ENCODE peak calls at places on chromosomes 11 and 22, in seven cellular contexts. H is right cardiac atrium; B is Panc1; S is ovary; N is CD8-positive, alpha-beta T cell; K is MG63; F is lower leg skin. T is an unnamed sample.
A peak's percentile ranks its signal among the peaks of the same experiment; 100 is the strongest.

GRCh38 chr11:1387961-1388762 is 1.6 kb upstream of the BRSK2 start:
- DNase-seq in B (no peak), S (peak; percentile 26), H (no peak), N (no peak), F (no peak), K (no peak), T (no peak)

GRCh38 chr11:82194521-82194920 is 539.1 kb downstream of the FAM181B start:
- DNase-seq in N (no peak), F (no peak), B (no peak), S (no peak), H (no peak), K (no peak), T (no peak)

GRCh38 chr11:82521427-82521826 is 212.2 kb downstream of the FAM181B start:
- DNase-seq in K (no peak), F (peak; percentile 30), B (no peak), N (no peak), H (no peak), S (no peak), T (no peak)

GRCh38 chr22:36583546-36583945 is 54.6 kb upstream of the EIF3D start:
- DNase-seq in B (no peak), F (no peak), N (no peak), S (no peak), K (no peak), H (no peak), T (no peak)

GRCh38 chr22:44522526-44523170 is 24.6 kb upstream of the RTL6 start:
- DNase-seq in K (no peak), B (no peak), H (no peak), S (no peak), N (no peak), F (no peak), T (no peak)

GRCh38 chr22:20532256-20532993 is 25.0 kb downstream of the MED15 start:
- DNase-seq in N (no peak), H (no peak), F (no peak), S (no peak), K (no peak), B (no peak), T (no peak)

GRCh38 chr22:45599836-45600577 is 71.6 kb upstream of the ATXN10 start:
- DNase-seq in H (no peak), B (no peak), F (no peak), N (no peak), K (no peak), S (no peak), T (no peak)

GRCh38 chr11:92332986-92333385 is 108.4 kb downstream of the FAT3 start:
- DNase-seq in H (no peak), F (no peak), S (no peak), K (no peak), N (no peak), B (no peak), T (no peak)

GRCh38 chr11:106321601-106322000 is 244.1 kb downstream of the AASDHPPT start:
- DNase-seq in B (no peak), S (no peak), N (no peak), F (no peak), H (no peak), K (no peak), T (no peak)

GRCh38 chr11:116678887-116679286 is 93.9 kb downstream of the BUD13 start:
- DNase-seq in F (no peak), N (no peak), K (no peak), B (no peak), S (no peak), H (no peak), T (no peak)

GRCh38 chr11:99020324-99021225 is at the start of gene CNTN5:
- DNase-seq in K (peak; percentile 69), H (peak; percentile 41), F (no peak), N (no peak), S (no peak), B (no peak), T (peak; percentile 16)

GRCh38 chr22:30260276-30260675 is 6.4 kb downstream of the OSM start:
- DNase-seq in N (no peak), S (no peak), K (no peak), B (no peak), F (no peak), H (no peak), T (no peak)
- H3K4me3 ChIP-seq in N (no peak overlapping the region), S (no peak overlapping the region), K (no peak overlapping the region), B (no peak overlapping the region), F (no peak overlapping the region), H (no peak overlapping the region), T (no peak overlapping the region)

GRCh38 chr11:62508336-62509058 is 38.1 kb downstream of the AHNAK start:
- DNase-seq in K (peak; percentile 59), N (no peak), B (peak; percentile 27), S (no peak), F (peak; percentile 74), H (peak; percentile 73), T (peak; percentile 70)
- H3K4me3 ChIP-seq in K (no peak overlapping the region), N (no peak overlapping the region), B (peak overlapping the region; percentile 35), S (no peak overlapping the region), F (no peak overlapping the region), H (no peak overlapping the region), T (no peak overlapping the region)

DNA sequence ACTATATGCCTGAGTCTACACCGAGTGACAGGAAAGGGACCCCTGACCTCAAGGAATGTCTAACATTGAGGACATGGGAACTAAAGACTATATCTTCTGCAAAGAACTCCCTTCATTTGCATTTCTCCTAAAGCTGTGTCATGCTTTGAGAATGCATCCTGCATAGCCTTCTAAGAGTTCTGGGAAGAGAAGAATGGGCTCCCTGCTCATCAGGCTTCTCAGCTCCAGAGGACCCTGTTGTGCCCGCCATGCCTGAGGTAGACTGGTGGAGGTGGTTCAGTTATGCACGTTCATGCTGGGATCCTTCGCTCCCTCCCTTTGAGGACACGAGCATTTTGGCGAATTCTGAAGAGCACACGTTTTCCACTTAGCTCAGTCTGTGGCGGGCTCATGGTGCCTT is 63.3 kb downstream of the GRIK4 start:
- DNase-seq in K (no peak), N (no peak), B (no peak), H (no peak), S (no peak), F (no peak), T (no peak)
- H3K4me3 ChIP-seq in K (no peak overlapping the region), N (no peak overlapping the region), B (no peak overlapping the region), H (no peak overlapping the region), S (no peak overlapping the region), F (no peak overlapping the region), T (no peak overlapping the region)

GRCh38 chr22:30434775-30435315 is 9.3 kb downstream of the MTFP1 start:
- DNase-seq in B (no peak), N (no peak), K (no peak), S (no peak), H (no peak), F (no peak), T (no peak)
- H3K4me3 ChIP-seq in B (no peak overlapping the region), N (no peak overlapping the region), K (no peak overlapping the region), S (no peak overlapping the region), H (no peak overlapping the region), F (no peak overlapping the region), T (no peak overlapping the region)

DNA sequence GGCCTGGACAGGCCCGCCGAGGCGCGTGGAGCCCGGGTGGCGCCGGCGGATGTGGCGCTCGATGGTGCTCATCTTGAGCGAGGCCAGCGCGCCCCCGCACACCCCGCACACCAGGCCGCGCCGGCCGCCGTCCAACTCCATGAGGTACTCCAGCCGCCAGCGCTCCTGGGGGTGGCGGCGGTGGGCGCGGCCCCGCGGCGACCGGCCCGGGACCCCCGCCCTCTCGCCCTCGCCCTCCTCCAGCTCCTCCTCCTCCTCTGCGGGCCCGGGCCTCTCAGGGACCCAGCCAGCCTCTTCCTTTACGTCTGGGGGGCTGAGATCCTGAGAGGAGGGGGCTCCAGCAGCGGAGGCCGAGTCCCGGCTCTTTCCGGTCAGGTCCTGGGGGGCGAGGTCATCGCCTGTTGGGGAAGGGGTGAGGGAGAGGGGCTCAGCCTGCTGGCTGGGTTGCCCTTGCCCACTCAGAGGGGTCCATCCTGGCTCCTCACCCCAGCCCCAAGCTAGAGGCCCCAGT is 4.3 kb downstream of the ZFTA start:
- DNase-seq in F (no peak), H (peak; percentile 18), B (no peak), N (no peak), K (no peak), S (peak; percentile 71), T (no peak)
- H3K4me3 ChIP-seq in F (no peak overlapping the region), H (no peak overlapping the region), B (no peak overlapping the region), N (no peak overlapping the region), K (no peak overlapping the region), S (peak overlapping the region; percentile 52), T (no peak overlapping the region)

DNA sequence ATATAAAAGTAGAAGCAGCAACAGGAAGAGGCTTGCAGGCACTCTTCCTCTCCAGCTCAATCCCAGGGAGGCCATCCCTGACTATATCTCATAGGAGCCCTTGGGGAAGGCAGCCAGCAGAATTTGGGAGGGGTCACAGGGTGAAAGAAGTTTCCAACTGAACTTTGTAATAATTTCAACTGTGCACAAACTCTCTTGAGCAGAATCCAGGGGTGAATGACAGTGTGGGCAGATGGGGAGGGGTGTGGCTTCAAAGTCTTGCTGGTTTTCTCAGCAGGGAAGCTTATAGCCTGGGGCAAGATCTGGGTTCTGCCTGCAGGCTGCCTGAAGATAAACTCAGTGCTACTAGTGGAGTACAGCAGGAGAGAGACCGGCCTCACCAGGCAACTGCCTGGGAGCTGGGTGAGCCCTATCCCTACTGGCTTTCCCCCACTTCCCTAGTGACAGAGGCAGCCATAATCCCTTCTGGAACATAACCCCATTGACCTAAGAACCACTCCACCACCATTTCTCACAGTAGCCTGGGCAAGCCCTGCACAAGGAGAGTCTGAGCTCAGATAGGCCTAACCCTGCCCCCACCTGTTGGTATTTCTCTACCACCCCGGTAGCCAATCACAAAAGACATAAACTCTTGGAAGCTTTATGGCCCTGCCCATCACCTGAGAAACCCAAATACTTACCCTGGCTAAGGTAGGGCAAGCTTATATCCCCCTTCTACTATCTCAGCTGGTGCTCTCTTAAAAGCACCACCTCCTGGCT is 17.8 kb upstream of the TTC12 start:
- DNase-seq in K (no peak), S (peak; percentile 69), H (no peak), N (no peak), F (no peak), B (no peak), T (no peak)
- H3K4me3 ChIP-seq in K (no peak overlapping the region), S (no peak overlapping the region), H (no peak overlapping the region), N (no peak overlapping the region), F (no peak overlapping the region), B (no peak overlapping the region), T (no peak overlapping the region)

GRCh38 chr22:26514419-26515161 is 2.3 kb upstream of the TFIP11 start:
- DNase-seq in B (no peak), K (no peak), F (no peak), S (no peak), H (no peak), N (no peak), T (no peak)
- H3K4me3 ChIP-seq in B (no peak overlapping the region), K (no peak overlapping the region), F (no peak overlapping the region), S (no peak overlapping the region), H (no peak overlapping the region), N (no peak overlapping the region), T (no peak overlapping the region)

DNA sequence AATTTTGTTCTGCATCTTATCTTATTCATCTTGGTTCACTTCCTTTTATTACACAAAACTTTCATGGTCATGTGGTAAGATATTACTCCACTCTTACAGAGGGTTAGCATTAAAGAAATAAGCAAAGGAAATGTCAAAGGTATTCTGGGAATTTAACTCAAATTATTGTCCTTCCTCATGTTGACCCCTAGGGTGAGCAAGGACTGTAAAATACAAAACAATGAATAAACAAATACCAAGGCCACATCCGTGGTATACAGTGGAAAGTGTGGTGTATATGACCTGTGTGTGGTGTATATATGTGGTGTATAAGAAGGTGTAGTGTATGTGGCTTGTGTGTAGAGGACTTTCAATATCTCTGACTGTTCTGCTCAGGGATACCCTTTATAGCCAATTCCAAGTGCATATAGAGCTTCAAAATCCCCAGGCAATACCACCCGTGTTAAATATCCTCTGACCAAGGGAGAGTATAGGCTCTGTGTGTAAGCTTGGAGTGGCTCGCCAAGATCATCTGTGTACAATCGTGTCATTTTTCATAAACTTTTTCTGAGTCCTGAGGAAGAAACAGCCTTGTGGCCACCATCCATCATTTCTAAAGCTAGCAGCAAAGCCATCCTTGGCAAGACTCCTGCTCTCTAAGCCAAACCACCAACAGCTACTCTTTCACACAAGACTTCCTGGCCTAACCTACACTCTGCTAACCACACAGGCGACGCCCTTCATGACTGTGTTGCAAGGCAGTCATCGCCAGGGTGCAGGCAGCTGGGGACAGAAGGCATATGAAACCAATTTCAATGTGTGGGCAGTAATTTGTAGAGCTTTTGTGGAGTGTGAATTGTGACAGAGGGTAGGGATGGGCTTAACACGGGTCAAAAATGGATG is 548.0 kb downstream of the ETS1 start:
- DNase-seq in H (peak; percentile 33), K (peak; percentile 93), S (no peak), F (peak; percentile 71), B (no peak), N (peak; percentile 69), T (no peak)
- H3K4me3 ChIP-seq in H (no peak overlapping the region), K (no peak overlapping the region), S (no peak overlapping the region), F (no peak overlapping the region), B (no peak overlapping the region), N (peak overlapping the region; percentile 40), T (no peak overlapping the region)

T was measured in kidney epithelial cell.